ENCODE peak calls at places on chromosomes 7 and 10, in four cellular contexts. C, K, Z and B are unnamed samples.

GRCh38 chr10:4839353-4839752 is 13.3 kb downstream of the AKR1E2 start:
- DNase-seq in C (no peak), K (no peak), Z (no peak), B (no peak)

GRCh38 chr10:93072713-93073538 is 767 bp upstream of the CYP26A1 start:
- DNase-seq in C (no peak), K (no peak), Z (no peak), B (no peak)

GRCh38 chr10:132102071-132102716 is 36.4 kb downstream of the JAKMIP3 start:
- DNase-seq in C (no peak), K (no peak), Z (no peak), B (peak; percentile 58)

GRCh38 chr7:99459087-99459486 is 6.9 kb downstream of the ATP5MF start:
- DNase-seq in C (no peak), K (peak; percentile 23), Z (no peak), B (no peak)

GRCh38 chr7:116717137-116717536 is 45.1 kb downstream of the MET start:
- DNase-seq in C (no peak), K (no peak), Z (no peak), B (no peak)

GRCh38 chr10:58993480-58994221 is 182.8 kb upstream of the PHYHIPL start:
- DNase-seq in C (no peak), K (no peak), Z (no peak), B (no peak)

GRCh38 chr7:128264477-128264876 is 23.4 kb downstream of the LEP start:
- DNase-seq in C (no peak), K (no peak), Z (no peak), B (no peak)

GRCh38 chr7:96415293-96415940 is 93.5 kb upstream of the SLC25A13 start:
- DNase-seq in C (no peak), K (no peak), Z (no peak), B (no peak)

GRCh38 chr7:18459846-18460245 is 35.7 kb upstream of the HDAC9 start:
- DNase-seq in C (no peak), K (no peak), Z (no peak), B (no peak)

GRCh38 chr7:18457832-18458231 is 37.7 kb upstream of the HDAC9 start:
- DNase-seq in C (no peak), K (no peak), Z (no peak), B (no peak)

GRCh38 chr7:18461785-18462467 is 33.6 kb upstream of the HDAC9 start:
- DNase-seq in C (no peak), K (no peak), Z (no peak), B (no peak)

GRCh38 chr7:18459439-18459838 is 36.1 kb upstream of the HDAC9 start:
- DNase-seq in C (no peak), K (no peak), Z (no peak), B (no peak)

DNA sequence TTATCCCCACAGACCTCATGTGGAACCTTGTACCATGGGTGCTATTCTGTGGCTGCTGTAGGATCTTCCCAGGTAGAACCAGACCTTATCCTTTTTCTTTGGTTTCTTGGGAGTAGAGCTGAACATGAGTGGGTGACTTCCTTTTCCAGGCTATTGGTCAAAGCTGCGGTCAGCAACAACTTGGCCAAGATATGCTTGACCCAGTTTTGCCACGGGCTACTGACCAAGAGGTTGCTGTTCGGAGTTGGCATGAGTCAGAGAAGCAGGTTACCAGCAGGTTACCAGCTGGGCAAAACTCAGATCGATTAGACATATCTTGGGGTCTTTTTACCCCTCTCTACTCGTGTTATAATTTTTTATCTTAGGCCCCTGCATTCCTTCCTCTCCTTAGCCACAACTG is 36.7 kb upstream of the HDAC9 start:
- DNase-seq in C (peak; percentile 15), K (no peak), Z (no peak), B (no peak)
- H3K4me3 ChIP-seq in C (no peak overlapping the region), K (no peak overlapping the region), Z (no peak overlapping the region), B (no peak overlapping the region)

GRCh38 chr10:114877301-114877644 is 55.7 kb downstream of the FHIP2A start:
- DNase-seq in C (no peak), K (no peak), Z (no peak), B (no peak)
- TF ChIP-seq CTCF in C (no peak), K (no peak), Z (no peak), B (no peak)

DNA sequence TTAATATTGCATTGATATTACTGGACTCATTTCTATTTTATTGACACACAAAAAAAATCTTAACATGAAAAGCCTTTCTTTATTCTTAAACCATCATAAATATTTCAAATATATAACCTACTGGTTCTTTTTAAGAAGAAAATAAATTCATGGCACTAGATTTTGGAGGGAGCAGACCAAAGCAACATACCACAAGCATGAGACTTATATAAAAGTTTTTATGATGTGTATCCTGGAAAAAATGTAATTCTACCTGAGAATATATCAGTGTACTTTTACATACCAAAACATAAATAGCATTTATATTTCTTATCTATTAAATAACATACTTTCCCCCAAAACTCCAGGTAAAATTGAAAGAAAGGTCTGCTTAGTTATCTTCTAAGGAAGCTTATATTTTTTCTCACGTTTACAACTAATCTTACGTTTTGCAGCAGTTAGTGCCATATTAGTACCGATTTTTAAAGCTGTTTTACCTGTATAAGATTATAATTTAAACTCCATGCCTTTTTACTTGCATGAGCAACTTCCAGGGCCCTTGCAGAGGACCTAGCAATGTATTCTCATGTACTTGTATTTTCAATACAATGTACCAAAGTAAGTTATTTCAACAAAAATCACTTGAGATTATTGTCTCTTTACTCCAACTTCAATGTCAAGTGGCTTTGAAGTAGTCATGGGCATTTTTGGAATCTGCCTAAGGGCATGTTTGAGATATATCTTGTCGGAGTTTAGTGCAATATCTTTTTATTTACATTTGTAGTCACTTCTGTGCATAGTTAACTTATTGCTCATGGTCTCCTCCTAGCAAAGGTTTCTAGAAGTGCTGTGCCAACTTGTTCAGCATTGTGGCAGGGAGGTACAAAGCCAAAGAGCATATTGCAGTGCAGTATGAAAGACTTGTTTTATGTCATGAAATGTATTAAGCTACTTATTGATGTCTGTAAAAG is 508.5 kb upstream of the SEMA3D start:
- DNase-seq in C (no peak), K (peak; percentile 26), Z (no peak), B (no peak)
- H3K4me3 ChIP-seq in C (no peak overlapping the region), K (no peak overlapping the region), Z (no peak overlapping the region), B (no peak overlapping the region)

GRCh38 chr10:103922659-103923058 is 4.7 kb upstream of the STN1 start:
- DNase-seq in C (no peak), K (no peak), Z (no peak), B (no peak)

GRCh38 chr10:103923502-103923901 is 5.5 kb upstream of the STN1 start:
- DNase-seq in C (no peak), K (no peak), Z (no peak), B (no peak)

GRCh38 chr10:103919648-103920025 is 1.7 kb upstream of the STN1 start:
- DNase-seq in C (no peak), K (no peak), Z (no peak), B (no peak)

GRCh38 chr10:103921248-103921647 is 3.3 kb upstream of the STN1 start:
- DNase-seq in C (no peak), K (no peak), Z (no peak), B (no peak)

GRCh38 chr10:103921750-103922195 is 3.8 kb upstream of the STN1 start:
- DNase-seq in C (no peak), K (peak; percentile 39), Z (no peak), B (no peak)
- TF ChIP-seq CTCF in C (no peak), K (no peak), Z (no peak), B (no peak)